ENCODE peak calls at places on chromosomes 12 and 14, in six cellular contexts. A, M, K, P, D and W are unnamed samples.

GRCh38 chr12:12527820-12528296 is 34.8 kb downstream of the DUSP16 start:
- DNase-seq in A (no peak), M (no peak), K (no peak), P (no peak), D (no peak), W (no peak)

GRCh38 chr14:104146651-104147345 is 8.4 kb downstream of the KIF26A start:
- DNase-seq in A (no peak), M (no peak), K (no peak), P (no peak), D (no peak), W (no peak)

GRCh38 chr12:25840678-25841077 is 117.8 kb upstream of the RASSF8 start:
- DNase-seq in A (no peak), M (no peak), K (no peak), P (no peak), D (peak; percentile 18), W (peak; percentile 40)

GRCh38 chr14:50000215-50001145 is 107.6 kb downstream of the ARF6 start:
- DNase-seq in A (peak; percentile 73), M (peak; percentile 64), K (no peak), P (peak; percentile 64), D (peak; percentile 91), W (peak; percentile 64)

GRCh38 chr12:91482231-91482630 is 299.6 kb upstream of the DCN start:
- DNase-seq in A (no peak), M (no peak), K (no peak), P (no peak), D (no peak), W (no peak)

GRCh38 chr12:15527201-15527782 is 205.0 kb downstream of the PTPRO start:
- DNase-seq in A (no peak), M (peak; percentile 16), K (no peak), P (no peak), D (peak; percentile 19), W (peak; percentile 29)

GRCh38 chr14:58428011-58428807 is 690 bp downstream of the KIAA0586 start:
- DNase-seq in A (peak; percentile 9), M (no peak), K (peak; percentile 22), P (no peak), D (peak; percentile 60), W (peak; percentile 70)

GRCh38 chr12:131941987-131942341 is 7.8 kb upstream of the EP400 start:
- DNase-seq in A (no peak), M (no peak), K (no peak), P (no peak), D (no peak), W (no peak)

GRCh38 chr14:44369401-44370123 is 137.5 kb downstream of the FSCB start:
- DNase-seq in A (no peak), M (no peak), K (no peak), P (no peak), D (no peak), W (no peak)

GRCh38 chr12:125882141-125882540 is 816.9 kb downstream of the AACS start:
- DNase-seq in A (no peak), M (no peak), K (no peak), P (no peak), D (no peak), W (no peak)

GRCh38 chr12:65570451-65571130 is 253.7 kb upstream of the HMGA2 start:
- DNase-seq in A (no peak), M (no peak), K (no peak), P (no peak), D (no peak), W (no peak)

GRCh38 chr12:111022386-111022785 is 102.0 kb upstream of the MYL2 start:
- DNase-seq in A (no peak), M (no peak), K (peak; percentile 84), P (no peak), D (no peak), W (no peak)

GRCh38 chr14:88597601-88598000 is 34.8 kb downstream of the ZC3H14 start:
- DNase-seq in A (no peak), M (no peak), K (no peak), P (no peak), D (no peak), W (no peak)

GRCh38 chr14:32022938-32023466 is 54.1 kb upstream of the ARHGAP5 start:
- DNase-seq in A (no peak), M (no peak), K (no peak), P (no peak), D (no peak), W (no peak)

GRCh38 chr12:2450553-2450952 is 344.2 kb upstream of the FKBP4 start:
- DNase-seq in A (no peak), M (no peak), K (no peak), P (no peak), D (no peak), W (no peak)

GRCh38 chr12:56839489-56840442 is 76.6 kb downstream of the HSD17B6 start:
- DNase-seq in A (peak; percentile 55), M (peak; percentile 48), K (peak; percentile 60), P (no peak), D (peak; percentile 53), W (peak; percentile 58)

GRCh38 chr14:99736600-99737371 is 52.7 kb downstream of the CYP46A1 start:
- DNase-seq in A (no peak), M (no peak), K (no peak), P (no peak), D (no peak), W (peak; percentile 40)

GRCh38 chr14:104087505-104087904 is 2.0 kb downstream of the ASPG start:
- DNase-seq in A (no peak), M (no peak), K (no peak), P (no peak), D (no peak), W (no peak)

GRCh38 chr12:12598864-12599263 is 12.8 kb upstream of the CREBL2 start:
- DNase-seq in A (no peak), M (no peak), K (no peak), P (no peak), D (no peak), W (no peak)

GRCh38 chr14:59829941-59830734 is 40.4 kb downstream of the RTN1 start:
- DNase-seq in A (no peak), M (no peak), K (no peak), P (no peak), D (no peak), W (peak; percentile 52)